ENCODE peak calls at places on chromosomes 16 and 17, in eight cellular contexts. K, L, Q, D, X, Y, S and P are unnamed samples.

GRCh38 chr16:49497466-49497865 is 123.9 kb downstream of the C16orf78 start:
- DNase-seq in K (no peak), L (no peak), Q (no peak), D (no peak), X (no peak), Y (no peak), S (no peak), P (no peak)

GRCh38 chr17:83078378-83079339 is 750 bp upstream of the METRNL start:
- DNase-seq in K (no peak), L (no peak), Q (no peak), D (no peak), X (no peak), Y (peak), S (no peak), P (no peak)

GRCh38 chr16:88649195-88649923 is 1.5 kb downstream of the CYBA start:
- DNase-seq in K (no peak), L (no peak), Q (no peak), D (no peak), X (peak), Y (no peak), S (no peak), P (no peak)

GRCh38 chr17:28954886-28955285 is 3.6 kb upstream of the PHF12 start:
- DNase-seq in K (no peak), L (no peak), Q (no peak), D (no peak), X (no peak), Y (no peak), S (peak), P (no peak)

GRCh38 chr17:67983289-67983688 is 13.0 kb downstream of the C17orf58 start:
- DNase-seq in K (no peak), L (no peak), Q (no peak), D (no peak), X (no peak), Y (no peak), S (no peak), P (no peak)

GRCh38 chr16:24670623-24671454 is 58.6 kb upstream of the TNRC6A start:
- DNase-seq in K (no peak), L (peak), Q (peak), D (no peak), X (peak), Y (peak), S (peak), P (no peak)

GRCh38 chr16:83501481-83501880 is 306.3 kb upstream of the HSBP1 start:
- DNase-seq in K (no peak), L (no peak), Q (no peak), D (no peak), X (no peak), Y (no peak), S (no peak), P (no peak)

GRCh38 chr16:6573577-6573976 is 759.1 kb upstream of the RBFOX1 start:
- DNase-seq in K (no peak), L (no peak), Q (peak), D (no peak), X (no peak), Y (no peak), S (peak), P (no peak)

GRCh38 chr17:48773245-48773644 is 43.8 kb downstream of the TTLL6 start:
- DNase-seq in K (no peak), L (no peak), Q (no peak), D (no peak), X (no peak), Y (no peak), S (no peak), P (no peak)

GRCh38 chr16:57828272-57829161 is 26.2 kb upstream of the KIFC3 start:
- DNase-seq in K (no peak), L (no peak), Q (no peak), D (no peak), X (no peak), Y (no peak), S (no peak), P (no peak)

GRCh38 chr16:67084345-67085028 is 25.3 kb upstream of the PHAF1 start:
- DNase-seq in K (no peak), L (no peak), Q (no peak), D (no peak), X (no peak), Y (no peak), S (no peak), P (no peak)

GRCh38 chr17:77767148-77767547 is 191.4 kb upstream of the TNRC6C start:
- DNase-seq in K (no peak), L (no peak), Q (no peak), D (no peak), X (no peak), Y (no peak), S (no peak), P (no peak)

GRCh38 chr16:81715358-81716196 is 63.5 kb upstream of the PLCG2 start:
- DNase-seq in K (no peak), L (no peak), Q (no peak), D (no peak), X (no peak), Y (no peak), S (no peak), P (peak)

GRCh38 chr17:27858621-27859305 is 34.4 kb downstream of the LYRM9 start:
- DNase-seq in K (no peak), L (no peak), Q (peak), D (no peak), X (no peak), Y (no peak), S (no peak), P (no peak)

GRCh38 chr17:34673995-34674900 is 94.9 kb downstream of the TMEM132E start:
- DNase-seq in K (no peak), L (no peak), Q (no peak), D (no peak), X (peak), Y (no peak), S (no peak), P (no peak)

GRCh38 chr17:9401434-9401833 is 174.2 kb downstream of the STX8 start:
- DNase-seq in K (no peak), L (peak), Q (no peak), D (peak), X (no peak), Y (no peak), S (no peak), P (no peak)

GRCh38 chr16:4340443-4340842 is 10.7 kb downstream of the PAM16 start:
- DNase-seq in K (no peak), L (no peak), Q (no peak), D (no peak), X (no peak), Y (no peak), S (no peak), P (no peak)

GRCh38 chr17:75693500-75694481 is 26.7 kb downstream of the SAP30BP start:
- DNase-seq in K (no peak), L (peak), Q (peak), D (peak), X (peak), Y (peak), S (peak), P (no peak)

GRCh38 chr17:80827646-80828643 is 163.7 kb upstream of the CHMP6 start:
- DNase-seq in K (no peak), L (no peak), Q (no peak), D (no peak), X (no peak), Y (no peak), S (no peak), P (no peak)

GRCh38 chr16:88264641-88265285 is 118.0 kb upstream of the ZNF469 start:
- DNase-seq in K (peak), L (peak), Q (peak), D (peak), X (no peak), Y (peak), S (peak), P (peak)

GRCh38 chr16:85200471-85201278 is 88.4 kb upstream of the CIBAR2 start:
- DNase-seq in K (no peak), L (no peak), Q (no peak), D (no peak), X (no peak), Y (no peak), S (no peak), P (no peak)